ENCODE peak calls at places on chromosomes 11 and 22, in six cellular contexts. One of them, this sample, is unnamed.

GRCh38 chr11:9379046-9379445 is 5.4 kb upstream of the IPO7 start:
- DNase-seq in NCI-H524 treated with DMSO at 0.1 percent for 48 hours: no peak
- DNase-seq in aorta: no peak
- DNase-seq in germinal center: no peak
- DNase-seq in left ventricle myocardium superior: no peak
- DNase-seq in suprapubic skin: peak
- DNase-seq in this sample: no peak

GRCh38 chr22:37068859-37069258 is 17.3 kb downstream of the KCTD17 start:
- DNase-seq in NCI-H524 treated with DMSO at 0.1 percent for 48 hours: no peak
- DNase-seq in aorta: no peak
- DNase-seq in germinal center: no peak
- DNase-seq in left ventricle myocardium superior: no peak
- DNase-seq in suprapubic skin: no peak
- DNase-seq in this sample: no peak

GRCh38 chr22:49269371-49269770 is 558.3 kb downstream of the BRD1 start:
- DNase-seq in NCI-H524 treated with DMSO at 0.1 percent for 48 hours: no peak
- DNase-seq in aorta: no peak
- DNase-seq in germinal center: no peak
- DNase-seq in left ventricle myocardium superior: no peak
- DNase-seq in suprapubic skin: no peak
- DNase-seq in this sample: no peak

GRCh38 chr11:1308745-1309497 is 511 bp downstream of the TOLLIP start:
- DNase-seq in NCI-H524 treated with DMSO at 0.1 percent for 48 hours: no peak
- DNase-seq in aorta: peak
- DNase-seq in germinal center: peak
- DNase-seq in left ventricle myocardium superior: no peak
- DNase-seq in suprapubic skin: peak
- DNase-seq in this sample: no peak

GRCh38 chr22:17970205-17970708 is 54.1 kb downstream of the MICAL3 start:
- DNase-seq in NCI-H524 treated with DMSO at 0.1 percent for 48 hours: peak
- DNase-seq in aorta: no peak
- DNase-seq in germinal center: no peak
- DNase-seq in left ventricle myocardium superior: no peak
- DNase-seq in suprapubic skin: no peak
- DNase-seq in this sample: peak

GRCh38 chr11:9802291-9802861 is 138.5 kb downstream of the SWAP70 start:
- DNase-seq in NCI-H524 treated with DMSO at 0.1 percent for 48 hours: no peak
- DNase-seq in aorta: no peak
- DNase-seq in germinal center: no peak
- DNase-seq in left ventricle myocardium superior: no peak
- DNase-seq in suprapubic skin: no peak
- DNase-seq in this sample: peak

GRCh38 chr22:35138521-35138920 is 72.6 kb downstream of the ISX start:
- DNase-seq in NCI-H524 treated with DMSO at 0.1 percent for 48 hours: no peak
- DNase-seq in aorta: no peak
- DNase-seq in germinal center: no peak
- DNase-seq in left ventricle myocardium superior: no peak
- DNase-seq in suprapubic skin: no peak
- DNase-seq in this sample: no peak

GRCh38 chr22:35656284-35656752 is 8.1 kb downstream of the APOL6 start:
- DNase-seq in NCI-H524 treated with DMSO at 0.1 percent for 48 hours: peak
- DNase-seq in aorta: no peak
- DNase-seq in germinal center: no peak
- DNase-seq in left ventricle myocardium superior: no peak
- DNase-seq in suprapubic skin: no peak
- DNase-seq in this sample: no peak

GRCh38 chr22:17974703-17975372 is 49.5 kb downstream of the MICAL3 start:
- DNase-seq in NCI-H524 treated with DMSO at 0.1 percent for 48 hours: no peak
- DNase-seq in aorta: no peak
- DNase-seq in germinal center: no peak
- DNase-seq in left ventricle myocardium superior: no peak
- DNase-seq in suprapubic skin: no peak
- DNase-seq in this sample: peak

GRCh38 chr22:31218565-31219262 is 6.6 kb downstream of the LIMK2 start:
- DNase-seq in NCI-H524 treated with DMSO at 0.1 percent for 48 hours: no peak
- DNase-seq in aorta: no peak
- DNase-seq in germinal center: no peak
- DNase-seq in left ventricle myocardium superior: no peak
- DNase-seq in suprapubic skin: no peak
- DNase-seq in this sample: no peak

GRCh38 chr11:11215944-11216343 is 137.1 kb downstream of the CSNK2A3 start:
- DNase-seq in NCI-H524 treated with DMSO at 0.1 percent for 48 hours: no peak
- DNase-seq in aorta: no peak
- DNase-seq in germinal center: no peak
- DNase-seq in left ventricle myocardium superior: no peak
- DNase-seq in suprapubic skin: no peak
- DNase-seq in this sample: no peak

GRCh38 chr11:57545883-57546282 is 8.5 kb downstream of the SMTNL1 start:
- DNase-seq in NCI-H524 treated with DMSO at 0.1 percent for 48 hours: no peak
- DNase-seq in aorta: no peak
- DNase-seq in germinal center: no peak
- DNase-seq in left ventricle myocardium superior: no peak
- DNase-seq in suprapubic skin: no peak
- DNase-seq in this sample: no peak

GRCh38 chr11:123231263-123231662 is 36.2 kb upstream of the CLMP start:
- DNase-seq in NCI-H524 treated with DMSO at 0.1 percent for 48 hours: no peak
- DNase-seq in aorta: no peak
- DNase-seq in germinal center: no peak
- DNase-seq in left ventricle myocardium superior: no peak
- DNase-seq in suprapubic skin: no peak
- DNase-seq in this sample: no peak

GRCh38 chr11:17979770-17980371 is 33.0 kb downstream of the SERGEF start:
- DNase-seq in NCI-H524 treated with DMSO at 0.1 percent for 48 hours: no peak
- DNase-seq in aorta: no peak
- DNase-seq in germinal center: peak
- DNase-seq in left ventricle myocardium superior: no peak
- DNase-seq in suprapubic skin: no peak
- DNase-seq in this sample: no peak

GRCh38 chr11:65491163-65491465 is 7.7 kb upstream of the MALAT1 start:
- DNase-seq in NCI-H524 treated with DMSO at 0.1 percent for 48 hours: no peak
- DNase-seq in aorta: no peak
- DNase-seq in germinal center: no peak
- DNase-seq in left ventricle myocardium superior: peak
- DNase-seq in suprapubic skin: no peak
- DNase-seq in this sample: no peak

GRCh38 chr22:23684051-23684450 is 6.8 kb upstream of the RGL4 start:
- DNase-seq in NCI-H524 treated with DMSO at 0.1 percent for 48 hours: no peak
- DNase-seq in aorta: no peak
- DNase-seq in germinal center: no peak
- DNase-seq in left ventricle myocardium superior: no peak
- DNase-seq in suprapubic skin: no peak
- DNase-seq in this sample: no peak

GRCh38 chr11:117871784-117872183 is 4.7 kb downstream of the FXYD6 start:
- DNase-seq in NCI-H524 treated with DMSO at 0.1 percent for 48 hours: no peak
- DNase-seq in aorta: no peak
- DNase-seq in germinal center: no peak
- DNase-seq in left ventricle myocardium superior: no peak
- DNase-seq in suprapubic skin: no peak
- DNase-seq in this sample: no peak

GRCh38 chr11:71201936-71202597 is 50.3 kb downstream of the SHANK2 start:
- DNase-seq in NCI-H524 treated with DMSO at 0.1 percent for 48 hours: no peak
- DNase-seq in aorta: peak
- DNase-seq in germinal center: no peak
- DNase-seq in left ventricle myocardium superior: peak
- DNase-seq in suprapubic skin: no peak
- DNase-seq in this sample: no peak

GRCh38 chr11:64603411-64604110 is 12.5 kb downstream of the SLC22A12 start:
- DNase-seq in NCI-H524 treated with DMSO at 0.1 percent for 48 hours: no peak
- DNase-seq in aorta: no peak
- DNase-seq in germinal center: no peak
- DNase-seq in left ventricle myocardium superior: no peak
- DNase-seq in suprapubic skin: no peak
- DNase-seq in this sample: no peak

GRCh38 chr11:134048028-134048427 is 20.8 kb upstream of the JAM3 start:
- DNase-seq in NCI-H524 treated with DMSO at 0.1 percent for 48 hours: no peak
- DNase-seq in aorta: no peak
- DNase-seq in germinal center: no peak
- DNase-seq in left ventricle myocardium superior: no peak
- DNase-seq in suprapubic skin: no peak
- DNase-seq in this sample: no peak

GRCh38 chr11:33695051-33695566 is 5.5 kb downstream of the C11orf91 start:
- DNase-seq in NCI-H524 treated with DMSO at 0.1 percent for 48 hours: no peak
- DNase-seq in aorta: no peak
- DNase-seq in germinal center: no peak
- DNase-seq in left ventricle myocardium superior: peak
- DNase-seq in suprapubic skin: no peak
- DNase-seq in this sample: no peak

GRCh38 chr22:33726294-33726711 is 194.0 kb downstream of the LARGE1 start:
- DNase-seq in NCI-H524 treated with DMSO at 0.1 percent for 48 hours: no peak
- DNase-seq in aorta: no peak
- DNase-seq in germinal center: no peak
- DNase-seq in left ventricle myocardium superior: peak
- DNase-seq in suprapubic skin: no peak
- DNase-seq in this sample: no peak

GRCh38 chr11:130124096-130124495 is 35.5 kb upstream of the ST14 start:
- DNase-seq in NCI-H524 treated with DMSO at 0.1 percent for 48 hours: no peak
- DNase-seq in aorta: peak
- DNase-seq in germinal center: no peak
- DNase-seq in left ventricle myocardium superior: peak
- DNase-seq in suprapubic skin: no peak
- DNase-seq in this sample: peak

GRCh38 chr22:29203883-29204282 is 1.8 kb upstream of the EMID1 start:
- DNase-seq in NCI-H524 treated with DMSO at 0.1 percent for 48 hours: no peak
- DNase-seq in aorta: no peak
- DNase-seq in germinal center: no peak
- DNase-seq in left ventricle myocardium superior: no peak
- DNase-seq in suprapubic skin: no peak
- DNase-seq in this sample: no peak

GRCh38 chr11:111665779-111666178 is 63.5 kb downstream of the SIK2 start:
- DNase-seq in NCI-H524 treated with DMSO at 0.1 percent for 48 hours: no peak
- DNase-seq in aorta: no peak
- DNase-seq in germinal center: no peak
- DNase-seq in left ventricle myocardium superior: no peak
- DNase-seq in suprapubic skin: no peak
- DNase-seq in this sample: peak

GRCh38 chr11:73570415-73571114 is 27.3 kb downstream of the FAM168A start:
- DNase-seq in NCI-H524 treated with DMSO at 0.1 percent for 48 hours: peak
- DNase-seq in aorta: no peak
- DNase-seq in germinal center: no peak
- DNase-seq in left ventricle myocardium superior: no peak
- DNase-seq in suprapubic skin: no peak
- DNase-seq in this sample: no peak

GRCh38 chr11:16081756-16082531 is 274.4 kb downstream of the SOX6 start:
- DNase-seq in NCI-H524 treated with DMSO at 0.1 percent for 48 hours: peak
- DNase-seq in aorta: no peak
- DNase-seq in germinal center: no peak
- DNase-seq in left ventricle myocardium superior: no peak
- DNase-seq in suprapubic skin: no peak
- DNase-seq in this sample: peak

GRCh38 chr11:70661763-70662501 is 263.6 kb downstream of the CTTN start:
- DNase-seq in NCI-H524 treated with DMSO at 0.1 percent for 48 hours: no peak
- DNase-seq in aorta: no peak
- DNase-seq in germinal center: no peak
- DNase-seq in left ventricle myocardium superior: no peak
- DNase-seq in suprapubic skin: no peak
- DNase-seq in this sample: no peak

GRCh38 chr22:22110548-22111266 is 128.1 kb upstream of the TOP3B start:
- DNase-seq in NCI-H524 treated with DMSO at 0.1 percent for 48 hours: no peak
- DNase-seq in aorta: peak
- DNase-seq in germinal center: peak
- DNase-seq in left ventricle myocardium superior: peak
- DNase-seq in suprapubic skin: no peak
- DNase-seq in this sample: peak

GRCh38 chr11:75492181-75492820 is 33.4 kb downstream of the GDPD5 start:
- DNase-seq in NCI-H524 treated with DMSO at 0.1 percent for 48 hours: no peak
- DNase-seq in aorta: no peak
- DNase-seq in germinal center: peak
- DNase-seq in left ventricle myocardium superior: no peak
- DNase-seq in suprapubic skin: no peak
- DNase-seq in this sample: no peak

GRCh38 chr22:50318698-50319411 is 8.0 kb downstream of the DENND6B start:
- DNase-seq in NCI-H524 treated with DMSO at 0.1 percent for 48 hours: peak
- DNase-seq in aorta: no peak
- DNase-seq in germinal center: no peak
- DNase-seq in left ventricle myocardium superior: no peak
- DNase-seq in suprapubic skin: no peak
- DNase-seq in this sample: no peak

GRCh38 chr11:33059331-33060007 is 20.1 kb downstream of the TCP11L1 start:
- DNase-seq in NCI-H524 treated with DMSO at 0.1 percent for 48 hours: no peak
- DNase-seq in aorta: no peak
- DNase-seq in germinal center: no peak
- DNase-seq in left ventricle myocardium superior: no peak
- DNase-seq in suprapubic skin: no peak
- DNase-seq in this sample: no peak

GRCh38 chr11:115550291-115551059 is 46.3 kb upstream of the CADM1 start:
- DNase-seq in NCI-H524 treated with DMSO at 0.1 percent for 48 hours: no peak
- DNase-seq in aorta: no peak
- DNase-seq in germinal center: no peak
- DNase-seq in left ventricle myocardium superior: no peak
- DNase-seq in suprapubic skin: no peak
- DNase-seq in this sample: no peak

GRCh38 chr22:39984750-39985149 is 10.0 kb upstream of the FAM83F start:
- DNase-seq in NCI-H524 treated with DMSO at 0.1 percent for 48 hours: no peak
- DNase-seq in aorta: no peak
- DNase-seq in germinal center: no peak
- DNase-seq in left ventricle myocardium superior: no peak
- DNase-seq in suprapubic skin: no peak
- DNase-seq in this sample: no peak

GRCh38 chr11:124174001-124174400 is 9.1 kb upstream of the OR10D3 start:
- DNase-seq in NCI-H524 treated with DMSO at 0.1 percent for 48 hours: no peak
- DNase-seq in aorta: no peak
- DNase-seq in germinal center: no peak
- DNase-seq in left ventricle myocardium superior: no peak
- DNase-seq in suprapubic skin: no peak
- DNase-seq in this sample: peak

This sample was measured in foreskin melanocyte.